ENCODE peak calls at places on chromosomes 4 and X, in five cellular contexts. H is CD4-positive, alpha-beta T cell; M is MCF 10A; G is LoVo; D is SHP77. C is an unnamed sample.
A peak's percentile ranks its signal among the peaks of the same experiment; 100 is the strongest.

GRCh38 chr4:6350646-6351045 is 81.0 kb downstream of the WFS1 start:
- DNase-seq in H (no peak), M (no peak), G (no peak), D (no peak), C (no peak)

GRCh38 chrX:147917700-147918694 is 6.3 kb downstream of the FMR1 start:
- DNase-seq in H (no peak), M (no peak), G (no peak), D (no peak), C (no peak)

GRCh38 chr4:28772066-28772465 is 1911.4 kb downstream of the STIM2 start:
- DNase-seq in H (no peak), M (peak; percentile 9), G (no peak), D (no peak), C (no peak)

GRCh38 chrX:35090801-35091200 is 148.2 kb downstream of the FAM47B start:
- DNase-seq in H (no peak), M (no peak), G (no peak), D (no peak), C (no peak)

GRCh38 chr4:64713256-64713840 is 304.1 kb upstream of the TECRL start:
- DNase-seq in H (no peak), M (peak; percentile 37), G (peak; percentile 40), D (peak; percentile 0), C (no peak)

GRCh38 chr4:41887821-41888699 is 47.2 kb upstream of the TMEM33 start:
- DNase-seq in H (no peak), M (peak; percentile 62), G (peak; percentile 62), D (no peak), C (no peak)

GRCh38 chr4:38669233-38669632 is 5.2 kb downstream of the KLF3 start:
- DNase-seq in H (no peak), M (no peak), G (no peak), D (no peak), C (no peak)

GRCh38 chrX:36019164-36019563 is 99.6 kb downstream of the CFAP47 start:
- DNase-seq in H (no peak), M (no peak), G (peak; percentile 1), D (no peak), C (no peak)

GRCh38 chr4:67933755-67934154 is 29.5 kb downstream of the TMPRSS11A start:
- DNase-seq in H (no peak), M (peak; percentile 30), G (no peak), D (no peak), C (no peak)

GRCh38 chr4:125664091-125664767 is 349.5 kb downstream of the FAT4 start:
- DNase-seq in H (no peak), M (no peak), G (no peak), D (no peak), C (no peak)

GRCh38 chrX:8743126-8743732 is 11.3 kb upstream of the ANOS1 start:
- DNase-seq in H (peak; percentile 39), M (peak; percentile 72), G (peak; percentile 5), D (no peak), C (no peak)

GRCh38 chr4:26272654-26273307 is 48.0 kb upstream of the RBPJ start:
- DNase-seq in H (no peak), M (no peak), G (no peak), D (no peak), C (no peak)

GRCh38 chrX:148501121-148502066 is 977 bp downstream of the AFF2 start:
- DNase-seq in H (no peak), M (no peak), G (no peak), D (no peak), C (no peak)

GRCh38 chrX:50204364-50204899 is at the start of gene CCNB3:
- DNase-seq in H (peak; percentile 55), M (peak; percentile 69), G (peak; percentile 57), D (peak; percentile 36), C (peak; percentile 75)

GRCh38 chr4:103498161-103499070 is 221.4 kb downstream of the TACR3 start:
- DNase-seq in H (no peak), M (peak; percentile 81), G (no peak), D (no peak), C (no peak)

GRCh38 chr4:94036964-94037363 is 170.7 kb upstream of the SMARCAD1 start:
- DNase-seq in H (no peak), M (peak; percentile 70), G (no peak), D (no peak), C (no peak)

GRCh38 chrX:50103866-50104566 is 96.8 kb downstream of the AKAP4 start:
- DNase-seq in H (no peak), M (no peak), G (no peak), D (no peak), C (no peak)

GRCh38 chrX:71671043-71671829 is 3.9 kb downstream of the LOC101059915 start:
- DNase-seq in H (no peak), M (no peak), G (no peak), D (no peak), C (no peak)

GRCh38 chrX:148723551-148723950 is 223.1 kb downstream of the AFF2 start:
- DNase-seq in H (no peak), M (no peak), G (no peak), D (no peak), C (no peak)

GRCh38 chrX:67622053-67622452 is 78.2 kb downstream of the AR start:
- DNase-seq in H (no peak), M (no peak), G (no peak), D (no peak), C (no peak)

GRCh38 chr4:3746701-3747581 is 19.2 kb upstream of the ADRA2C start:
- DNase-seq in H (no peak), M (no peak), G (no peak), D (no peak), C (no peak)

GRCh38 chr4:6693274-6694176 is at the start of gene S100P:
- DNase-seq in H (no peak), M (peak; percentile 44), G (peak; percentile 92), D (no peak), C (no peak)

C was measured in right atrium auricular region.